ENCODE peak calls at places on chromosome 13, in five cellular contexts. Q is neural progenitor cell, R is K562, H is GM23338, O is DND-41. X is an unnamed sample. For H3K4me1, the result is how much of the 10 kb centered on the place peaks cover.

GRCh38 chr13:23202383-23202782 is 21.6 kb downstream of the SGCG start:
- DNase-seq in Q (no peak), R (no peak), H (no peak), O (no peak), X (no peak)

GRCh38 chr13:24827799-24828198 is 63.8 kb downstream of the RNF17 start:
- DNase-seq in Q (no peak), R (no peak), H (no peak), O (no peak), X (no peak)

GRCh38 chr13:31946091-31946770 is 85.3 kb upstream of the FRY start:
- DNase-seq in Q (no peak), R (no peak), H (no peak), O (no peak), X (peak)

GRCh38 chr13:53200498-53201453 is 172.2 kb downstream of the OLFM4 start:
- DNase-seq in Q (peak), R (no peak), H (peak), O (no peak), X (no peak)

GRCh38 chr13:58893396-58893795 is 1261.9 kb downstream of the PCDH17 start:
- DNase-seq in Q (no peak), R (no peak), H (no peak), O (no peak), X (peak)

GRCh38 chr13:74586839-74587238 is 452.6 kb upstream of the KLF12 start:
- DNase-seq in Q (no peak), R (no peak), H (no peak), O (no peak), X (peak)

GRCh38 chr13:23615677-23616076 is 45.5 kb downstream of the TNFRSF19 start:
- DNase-seq in Q (peak), R (no peak), H (no peak), O (no peak), X (peak)

GRCh38 chr13:100594731-100595130 is 6.1 kb upstream of the GGACT start:
- DNase-seq in Q (peak), R (peak), H (peak), O (no peak), X (no peak)

GRCh38 chr13:114121496-114122466 is 10.6 kb downstream of the RASA3 start:
- DNase-seq in Q (peak), R (no peak), H (no peak), O (no peak), X (no peak)

GRCh38 chr13:40490086-40490723 is 176.2 kb downstream of the FOXO1 start:
- DNase-seq in Q (no peak), R (no peak), H (no peak), O (no peak), X (no peak)

GRCh38 chr13:98202026-98202425 is 25.0 kb upstream of the RNF113B start:
- DNase-seq in Q (peak), R (no peak), H (no peak), O (peak), X (no peak)

GRCh38 chr13:36297259-36297599 is 385 bp downstream of the CCDC169 start:
- DNase-seq in Q (no peak), R (no peak), H (no peak), O (no peak), X (peak)

GRCh38 chr13:44648392-44649117 is 72.4 kb upstream of the TSC22D1 start:
- DNase-seq in Q (no peak), R (no peak), H (peak), O (no peak), X (no peak)

GRCh38 chr13:79973533-79973963 is 367.4 kb downstream of the SPRY2 start:
- DNase-seq in Q (no peak), R (peak), H (peak), O (peak), X (no peak)

DNA sequence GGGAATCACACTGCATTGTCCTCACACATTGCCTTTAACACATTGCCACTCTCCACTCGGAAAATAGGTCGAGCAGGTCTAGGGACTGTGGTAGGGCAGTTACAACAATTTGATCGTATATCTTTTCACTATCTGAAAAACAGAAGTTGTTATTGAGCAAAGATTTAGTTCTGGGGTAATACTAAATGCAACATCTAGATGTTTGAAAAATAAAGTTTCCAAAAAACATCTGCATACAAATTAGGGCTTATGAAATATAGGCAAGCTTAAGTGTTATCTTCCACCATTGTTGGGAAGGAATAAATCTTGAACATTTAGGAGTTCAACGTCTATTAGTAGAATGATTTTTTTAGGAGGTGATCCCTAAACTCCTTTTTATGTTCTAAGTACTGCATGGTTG is 768 bp upstream of the HS6ST3 start:
- DNase-seq in Q (no peak), R (no peak), H (no peak), O (no peak), X (no peak)
- TF ChIP-seq EZH2 in Q (no peak), R (no peak), H (no peak), O (no peak), X (no peak)

DNA sequence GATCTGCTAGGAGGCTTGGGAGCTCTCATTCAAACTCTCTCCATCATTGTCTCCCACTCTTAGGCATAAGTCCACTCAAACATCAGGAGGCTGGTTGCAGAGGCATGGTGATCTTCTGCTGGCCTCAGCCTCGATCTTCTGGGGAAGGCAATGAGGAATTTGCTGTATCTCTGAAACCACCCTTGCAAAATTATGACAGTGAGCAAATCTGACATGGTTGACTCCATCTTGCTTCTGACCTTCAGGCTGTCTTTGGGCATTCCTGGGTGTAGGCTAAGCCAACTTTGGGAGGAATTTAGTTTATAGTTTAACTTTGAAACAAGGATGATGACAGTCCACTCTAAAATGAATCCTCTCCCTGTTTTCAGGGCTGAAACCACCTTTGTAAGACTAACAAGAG is 84.1 kb upstream of the ABCC4 start:
- DNase-seq in Q (no peak), R (no peak), H (no peak), O (no peak), X (no peak)
- H3K27ac ChIP-seq in Q (no peak), R (no peak), H (no peak), O (no peak), X (no peak)

GRCh38 chr13:110236431-110236830 is 70.5 kb downstream of the COL4A1 start:
- DNase-seq in Q (no peak), R (no peak), H (no peak), O (no peak), X (no peak)
- H3K4me1 ChIP-seq in Q (under half), R (under half), H (under half), O (under half), X (under half)

DNA sequence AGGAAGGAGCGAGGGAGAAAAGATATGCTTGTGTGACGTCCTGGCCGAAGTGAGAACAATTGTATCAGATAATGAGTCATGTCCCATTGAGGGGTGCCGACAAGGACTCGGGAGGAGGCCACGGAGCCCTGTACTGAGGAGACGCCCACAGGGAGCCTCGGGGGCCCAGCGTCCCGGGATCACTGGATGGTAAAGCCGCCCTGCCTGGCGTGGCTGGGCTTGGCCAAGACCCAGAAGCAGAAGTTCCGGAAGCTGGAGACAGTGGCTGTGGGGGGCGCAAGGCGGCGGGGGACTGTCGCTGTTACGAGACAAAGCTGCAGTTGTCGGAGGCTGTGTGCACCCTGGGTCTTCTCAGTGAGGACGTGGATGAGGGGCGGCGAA is 54.2 kb downstream of the MCF2L start:
- DNase-seq in Q (no peak), R (no peak), H (peak), O (no peak), X (peak)
- TF ChIP-seq EZH2 in Q (no peak), R (no peak), H (no peak), O (no peak), X (no peak)

DNA sequence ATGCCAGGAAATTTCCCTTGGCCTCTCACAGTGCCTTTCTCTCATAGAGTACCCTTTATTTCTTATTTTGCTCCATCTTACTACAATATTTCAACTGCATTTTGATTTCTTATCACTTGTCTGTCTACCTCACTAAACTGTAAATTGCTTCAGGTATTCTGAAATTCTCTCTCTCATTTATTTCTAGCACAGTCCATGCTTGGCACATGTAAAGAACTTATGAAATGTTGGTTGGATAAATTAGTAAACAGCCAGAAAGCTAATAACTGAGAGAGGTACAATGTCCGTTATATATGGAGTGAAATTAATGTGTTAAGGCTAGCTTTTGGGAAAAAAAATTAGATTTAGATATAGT is 138.3 kb upstream of the RFC3 start:
- DNase-seq in Q (no peak), R (no peak), H (no peak), O (no peak), X (no peak)
- H3K27ac ChIP-seq in Q (no peak), R (peak), H (no peak), O (no peak), X (no peak)

GRCh38 chr13:51826606-51827005 is 18.4 kb downstream of the TMEM272 start:
- DNase-seq in Q (no peak), R (no peak), H (no peak), O (no peak), X (no peak)

GRCh38 chr13:51825165-51825592 is 19.8 kb downstream of the TMEM272 start:
- DNase-seq in Q (no peak), R (no peak), H (no peak), O (no peak), X (peak)

GRCh38 chr13:51827254-51827653 is 17.7 kb downstream of the TMEM272 start:
- DNase-seq in Q (no peak), R (no peak), H (no peak), O (no peak), X (no peak)

GRCh38 chr13:51823861-51824260 is 19.9 kb upstream of the DHRS12 start:
- DNase-seq in Q (no peak), R (no peak), H (no peak), O (no peak), X (no peak)

DNA sequence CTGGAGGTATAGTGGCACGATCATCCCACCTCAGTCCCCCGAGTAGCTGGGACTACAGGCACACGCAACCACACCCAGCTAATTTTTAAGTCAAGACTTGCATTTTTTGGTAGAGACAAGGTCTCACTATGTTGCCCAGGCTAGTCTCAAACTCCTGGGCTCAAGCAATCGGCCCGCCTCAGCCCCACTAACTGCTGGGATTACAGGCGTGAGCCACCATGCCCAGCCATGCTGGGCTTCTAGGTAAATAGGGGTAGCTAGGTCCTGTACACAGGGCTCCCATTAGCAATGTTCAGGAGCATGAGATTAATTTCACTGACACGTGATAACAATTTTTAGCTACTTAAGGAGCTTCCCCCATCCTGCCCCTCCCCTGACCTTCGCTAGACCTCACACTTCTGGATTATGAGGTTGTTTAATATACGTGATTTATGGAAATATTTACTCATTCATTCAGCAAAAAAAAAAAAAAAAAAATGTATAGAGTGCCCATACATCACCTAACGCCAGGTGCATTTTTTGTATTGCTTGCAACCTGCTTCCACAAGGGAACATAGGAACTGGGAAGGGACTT is 19.2 kb downstream of the TMEM272 start:
- DNase-seq in Q (no peak), R (no peak), H (no peak), O (no peak), X (no peak)
- H3K4me1 ChIP-seq in Q (under half), R (under half), H (under half), O (under half), X (under half)

DNA sequence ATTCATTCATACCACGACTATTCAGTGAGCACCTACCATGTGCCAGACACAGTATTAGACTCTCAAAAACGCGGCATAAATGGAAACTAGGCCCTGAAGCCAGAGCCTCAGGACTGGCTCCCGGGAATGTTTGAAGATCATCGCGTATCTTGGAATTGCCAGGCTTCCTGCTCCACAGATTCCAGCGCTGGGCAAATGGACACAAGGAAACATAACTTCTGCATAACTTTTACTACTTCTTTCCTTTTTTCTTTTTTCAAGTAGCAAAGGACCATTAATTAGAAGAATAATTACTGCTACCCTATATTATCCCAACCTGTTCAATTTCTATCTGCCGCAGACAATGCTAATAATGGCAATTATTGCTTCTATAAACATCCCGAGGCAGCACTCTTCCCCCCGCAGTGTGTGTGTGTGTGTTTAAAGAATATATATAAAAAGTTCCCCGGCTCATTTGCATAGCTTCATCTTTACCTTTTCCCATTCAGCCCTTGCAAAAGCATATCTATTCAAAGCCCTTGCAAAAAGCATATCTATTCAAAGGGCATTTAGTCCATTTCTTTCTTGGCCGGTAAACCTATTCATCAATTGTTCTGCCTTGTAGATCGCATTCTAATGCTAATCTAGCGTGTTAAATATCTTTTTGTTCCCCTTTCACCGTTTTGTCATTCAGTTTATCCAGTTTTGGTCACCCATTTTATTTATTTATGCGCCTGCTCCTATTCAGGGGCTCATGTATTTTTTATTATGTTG is 6.1 kb downstream of the SOX21 start:
- DNase-seq in Q (peak), R (no peak), H (peak), O (no peak), X (no peak)
- TF ChIP-seq EZH2 in Q (no peak), R (no peak), H (no peak), O (no peak), X (no peak)

GRCh38 chr13:27128825-27129627 is 42.6 kb downstream of the USP12 start:
- DNase-seq in Q (no peak), R (no peak), H (no peak), O (no peak), X (no peak)
- H3K27ac ChIP-seq in Q (no peak), R (no peak), H (no peak), O (no peak), X (no peak)

GRCh38 chr13:102354011-102354410 is 47.8 kb downstream of the FGF14 start:
- DNase-seq in Q (no peak), R (no peak), H (no peak), O (no peak), X (no peak)
- H3K4me1 ChIP-seq in Q (under half), R (under half), H (under half), O (under half), X (under half)

GRCh38 chr13:27978301-27978968 is 9.3 kb upstream of the CDX2 start:
- DNase-seq in Q (peak), R (no peak), H (peak), O (no peak), X (no peak)
- TF ChIP-seq EZH2 in Q (no peak), R (no peak), H (peak), O (no peak), X (peak)

X was measured in astrocyte.